ENCODE peak calls at places on chromosome 12, in four cellular contexts. One of them, this sample, is unnamed.

GRCh38 chr12:107511292-107511691 is 174.3 kb upstream of the PWP1 start:
- DNase-seq in HCT116: no peak
- DNase-seq in neural progenitor cell: no peak
- DNase-seq in GM23338: no peak
- DNase-seq in this sample: no peak

GRCh38 chr12:34376133-34376799 is 354.0 kb downstream of the ALG10 start:
- DNase-seq in HCT116: no peak
- DNase-seq in neural progenitor cell: no peak
- DNase-seq in GM23338: no peak
- DNase-seq in this sample: no peak

GRCh38 chr12:111441107-111441928 is 35.6 kb downstream of the SH2B3 start:
- DNase-seq in HCT116: no peak
- DNase-seq in neural progenitor cell: no peak
- DNase-seq in GM23338: no peak
- DNase-seq in this sample: no peak

GRCh38 chr12:69196302-69197288 is 42.8 kb upstream of the CPSF6 start:
- DNase-seq in HCT116: no peak
- DNase-seq in neural progenitor cell: no peak
- DNase-seq in GM23338: peak
- DNase-seq in this sample: no peak

GRCh38 chr12:123897221-123897620 is 75.4 kb downstream of the CCDC92 start:
- DNase-seq in HCT116: peak
- DNase-seq in neural progenitor cell: no peak
- DNase-seq in GM23338: no peak
- DNase-seq in this sample: no peak

GRCh38 chr12:10910380-10910779 is 1.0 kb upstream of the TAS2R13 start:
- DNase-seq in HCT116: no peak
- DNase-seq in neural progenitor cell: no peak
- DNase-seq in GM23338: no peak
- DNase-seq in this sample: no peak

GRCh38 chr12:23614280-23614679 is 335.2 kb downstream of the SOX5 start:
- DNase-seq in HCT116: no peak
- DNase-seq in neural progenitor cell: no peak
- DNase-seq in GM23338: no peak
- DNase-seq in this sample: no peak

GRCh38 chr12:78293039-78293686 is 462.5 kb downstream of the NAV3 start:
- DNase-seq in HCT116: no peak
- DNase-seq in neural progenitor cell: no peak
- DNase-seq in GM23338: no peak
- DNase-seq in this sample: peak

GRCh38 chr12:131733874-131734273 is 23.0 kb downstream of the SFSWAP start:
- DNase-seq in HCT116: no peak
- DNase-seq in neural progenitor cell: no peak
- DNase-seq in GM23338: no peak
- DNase-seq in this sample: no peak

GRCh38 chr12:49872781-49873181 is 29.9 kb upstream of the BCDIN3D start:
- DNase-seq in HCT116: no peak
- DNase-seq in neural progenitor cell: no peak
- DNase-seq in GM23338: no peak
- DNase-seq in this sample: no peak

GRCh38 chr12:65926119-65927004 is 102.1 kb downstream of the HMGA2 start:
- DNase-seq in HCT116: no peak
- DNase-seq in neural progenitor cell: peak
- DNase-seq in GM23338: peak
- DNase-seq in this sample: peak

GRCh38 chr12:115798309-115798917 is 479.1 kb downstream of the MED13L start:
- DNase-seq in HCT116: no peak
- DNase-seq in neural progenitor cell: no peak
- DNase-seq in GM23338: no peak
- DNase-seq in this sample: no peak

GRCh38 chr12:12072064-12072760 is 1.5 kb downstream of the BCL2L14 start:
- DNase-seq in HCT116: no peak
- DNase-seq in neural progenitor cell: no peak
- DNase-seq in GM23338: no peak
- DNase-seq in this sample: peak

GRCh38 chr12:81245458-81245857 is 167.6 kb downstream of the ACSS3 start:
- DNase-seq in HCT116: no peak
- DNase-seq in neural progenitor cell: no peak
- DNase-seq in GM23338: no peak
- DNase-seq in this sample: peak

GRCh38 chr12:8644345-8645248 is 18.0 kb downstream of the MFAP5 start:
- DNase-seq in HCT116: no peak
- DNase-seq in neural progenitor cell: no peak
- DNase-seq in GM23338: no peak
- DNase-seq in this sample: no peak

GRCh38 chr12:47276253-47277070 is 196.7 kb upstream of the AMIGO2 start:
- DNase-seq in HCT116: no peak
- DNase-seq in neural progenitor cell: no peak
- DNase-seq in GM23338: no peak
- DNase-seq in this sample: peak

GRCh38 chr12:107568718-107569117 is 116.9 kb upstream of the PWP1 start:
- DNase-seq in HCT116: no peak
- DNase-seq in neural progenitor cell: no peak
- DNase-seq in GM23338: no peak
- DNase-seq in this sample: no peak

GRCh38 chr12:46160081-46160980 is 108.5 kb downstream of the SLC38A1 start:
- DNase-seq in HCT116: no peak
- DNase-seq in neural progenitor cell: no peak
- DNase-seq in GM23338: no peak
- DNase-seq in this sample: peak

GRCh38 chr12:50248883-50249282 is 34.4 kb downstream of the LIMA1 start:
- DNase-seq in HCT116: no peak
- DNase-seq in neural progenitor cell: no peak
- DNase-seq in GM23338: no peak
- DNase-seq in this sample: no peak

GRCh38 chr12:34304546-34304945 is 282.2 kb downstream of the ALG10 start:
- DNase-seq in HCT116: no peak
- DNase-seq in neural progenitor cell: no peak
- DNase-seq in GM23338: no peak
- DNase-seq in this sample: no peak

DNA sequence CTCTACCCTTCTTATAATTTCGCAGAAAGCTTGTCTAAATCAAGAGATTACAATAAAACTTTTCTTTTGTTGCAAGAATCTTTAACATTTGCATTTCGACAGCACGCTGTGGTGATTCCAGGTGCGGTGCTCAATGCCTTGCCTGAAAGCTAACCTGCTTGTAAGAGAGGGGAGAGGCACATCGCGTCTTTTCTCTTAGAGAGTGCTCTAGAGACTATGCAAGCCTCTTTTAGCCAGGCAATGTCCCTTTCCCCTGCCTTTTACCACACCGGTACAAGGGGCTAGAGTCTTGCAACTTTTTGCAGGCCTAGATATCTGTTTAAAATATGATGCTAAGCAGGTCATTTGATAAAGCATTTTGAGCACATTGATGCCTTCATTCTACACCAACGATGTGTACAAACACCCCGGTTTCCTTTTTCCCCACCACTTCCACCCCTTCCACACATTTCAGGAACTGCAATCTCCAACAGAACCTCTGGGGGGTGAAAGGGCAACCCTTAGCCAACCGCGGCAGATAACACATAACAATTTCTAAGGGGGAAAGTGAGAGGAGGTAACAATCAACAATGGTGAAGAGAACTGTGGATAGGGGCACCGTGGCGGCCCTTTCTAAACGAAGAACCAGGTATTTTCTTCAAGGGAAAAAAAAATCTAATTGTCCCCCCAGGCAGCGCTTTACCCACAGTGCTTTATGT is 1.3 kb downstream of the KITLG start:
- DNase-seq in HCT116: no peak
- DNase-seq in neural progenitor cell: peak
- DNase-seq in GM23338: peak
- DNase-seq in this sample: peak
- TF ChIP-seq CTCF in HCT116: peak
- TF ChIP-seq CTCF in neural progenitor cell: peak
- TF ChIP-seq CTCF in GM23338: peak
- TF ChIP-seq CTCF in this sample: peak

GRCh38 chr12:133106253-133106652 is 23.8 kb downstream of the ZNF891 start:
- DNase-seq in HCT116: no peak
- DNase-seq in neural progenitor cell: no peak
- DNase-seq in GM23338: peak
- DNase-seq in this sample: no peak

GRCh38 chr12:133108150-133108549 is 21.9 kb downstream of the ZNF891 start:
- DNase-seq in HCT116: no peak
- DNase-seq in neural progenitor cell: no peak
- DNase-seq in GM23338: no peak
- DNase-seq in this sample: no peak

GRCh38 chr12:133107121-133107520 is 23.0 kb downstream of the ZNF891 start:
- DNase-seq in HCT116: no peak
- DNase-seq in neural progenitor cell: no peak
- DNase-seq in GM23338: no peak
- DNase-seq in this sample: no peak

GRCh38 chr12:133105620-133106019 is 24.5 kb downstream of the ZNF891 start:
- DNase-seq in HCT116: no peak
- DNase-seq in neural progenitor cell: no peak
- DNase-seq in GM23338: no peak
- DNase-seq in this sample: no peak
- TF ChIP-seq EZH2phosphoT487 in HCT116: no peak
- TF ChIP-seq EZH2phosphoT487 in neural progenitor cell: no peak
- TF ChIP-seq EZH2phosphoT487 in GM23338: no peak
- TF ChIP-seq EZH2phosphoT487 in this sample: no peak

GRCh38 chr12:6493580-6494350 is at the start of gene NCAPD2:
- DNase-seq in HCT116: peak
- DNase-seq in neural progenitor cell: peak
- DNase-seq in GM23338: peak
- DNase-seq in this sample: peak
- TF ChIP-seq CTCF in HCT116: no peak
- TF ChIP-seq CTCF in neural progenitor cell: peak
- TF ChIP-seq CTCF in GM23338: peak
- TF ChIP-seq CTCF in this sample: no peak

GRCh38 chr12:82757059-82757458 is 70.4 kb downstream of the TMTC2 start:
- DNase-seq in HCT116: no peak
- DNase-seq in neural progenitor cell: no peak
- DNase-seq in GM23338: no peak
- DNase-seq in this sample: no peak

GRCh38 chr12:82758743-82759142 is 72.0 kb downstream of the TMTC2 start:
- DNase-seq in HCT116: no peak
- DNase-seq in neural progenitor cell: no peak
- DNase-seq in GM23338: no peak
- DNase-seq in this sample: no peak

GRCh38 chr12:82756303-82756702 is 69.6 kb downstream of the TMTC2 start:
- DNase-seq in HCT116: no peak
- DNase-seq in neural progenitor cell: peak
- DNase-seq in GM23338: peak
- DNase-seq in this sample: no peak

GRCh38 chr12:82754856-82755255 is 68.2 kb downstream of the TMTC2 start:
- DNase-seq in HCT116: no peak
- DNase-seq in neural progenitor cell: no peak
- DNase-seq in GM23338: no peak
- DNase-seq in this sample: no peak

DNA sequence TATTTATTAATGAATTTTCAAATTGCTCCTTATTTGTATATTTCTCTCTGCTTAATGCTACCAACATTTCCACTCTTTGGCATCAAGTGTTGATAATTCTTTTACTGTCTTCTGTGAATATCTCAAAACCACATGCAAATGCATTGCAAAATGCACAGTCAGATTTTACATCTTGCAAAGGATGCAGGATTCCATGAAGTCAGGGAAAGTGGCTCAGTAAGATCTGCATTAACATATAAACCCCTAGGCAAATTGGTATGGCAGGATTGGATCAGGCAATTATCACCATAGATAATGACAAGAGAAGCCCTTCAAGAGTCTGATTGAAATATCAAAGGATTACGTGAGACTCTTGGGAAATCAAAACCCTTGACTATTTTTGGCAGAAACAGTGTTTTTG is 70.9 kb downstream of the TMTC2 start:
- DNase-seq in HCT116: no peak
- DNase-seq in neural progenitor cell: no peak
- DNase-seq in GM23338: no peak
- DNase-seq in this sample: no peak
- TF ChIP-seq EZH2phosphoT487 in HCT116: no peak
- TF ChIP-seq EZH2phosphoT487 in neural progenitor cell: no peak
- TF ChIP-seq EZH2phosphoT487 in GM23338: no peak
- TF ChIP-seq EZH2phosphoT487 in this sample: no peak

DNA sequence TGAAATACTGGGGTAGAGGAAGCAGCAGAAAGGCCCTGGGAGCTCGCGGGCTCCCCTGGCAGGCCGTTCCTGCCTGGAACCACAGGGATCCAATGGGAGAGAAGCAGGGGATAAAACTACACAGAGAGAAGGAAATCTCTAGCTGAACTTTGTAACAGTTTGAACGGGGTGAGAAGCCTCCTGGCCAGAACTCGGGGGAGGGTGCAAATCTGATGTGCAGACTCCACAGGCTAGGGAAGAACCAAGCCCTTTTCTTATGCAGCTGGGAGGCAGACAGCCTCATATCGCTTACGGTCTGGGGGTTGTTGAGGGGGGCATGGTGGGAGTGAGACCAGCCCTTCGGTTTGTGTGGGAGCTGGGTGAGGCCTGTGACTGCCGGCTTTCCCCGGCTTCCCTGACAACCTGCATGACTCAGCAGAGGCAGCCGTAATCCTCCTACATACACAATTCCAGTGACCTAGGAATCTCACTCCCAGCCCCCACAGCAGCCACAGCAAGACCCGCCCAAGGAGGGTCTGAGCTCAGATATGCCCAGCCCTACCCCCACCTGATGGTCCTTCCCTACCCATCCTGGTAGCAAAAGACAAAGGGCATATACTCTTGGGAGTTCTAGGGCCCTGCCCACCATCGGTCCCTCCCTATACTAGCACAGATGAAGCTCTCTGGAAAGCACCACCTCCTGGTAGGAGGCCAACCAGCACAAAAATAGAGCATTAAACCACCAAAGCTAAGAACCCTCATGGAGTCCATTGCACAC is 143.0 kb downstream of the TMTC1 start:
- DNase-seq in HCT116: peak
- DNase-seq in neural progenitor cell: peak
- DNase-seq in GM23338: peak
- DNase-seq in this sample: peak
- TF ChIP-seq CTCF in HCT116: peak
- TF ChIP-seq CTCF in neural progenitor cell: no peak
- TF ChIP-seq CTCF in GM23338: no peak
- TF ChIP-seq CTCF in this sample: peak